ENCODE peak calls at places on chromosomes 1 and 21, in nine cellular contexts. S is RWPE2, G is WTC11, C is choroid plexus epithelial cell, K is AG04449, F is mesothelial cell of epicardium, Y is body of pancreas, D is IMR-90, T is right atrium auricular region. U is an unnamed sample.

GRCh38 chr1:2277741-2278488 is 49.8 kb downstream of the SKI start:
- DNase-seq in S (no peak), G (no peak), C (no peak), K (no peak), F (no peak), Y (no peak), D (no peak), T (no peak), U (no peak)

GRCh38 chr21:37753122-37753599 is 163.1 kb downstream of the KCNJ6 start:
- DNase-seq in S (no peak), G (no peak), C (no peak), K (no peak), F (no peak), Y (no peak), D (no peak), T (no peak), U (peak)

GRCh38 chr1:15992582-15993500 is 11.2 kb upstream of the SRARP start:
- DNase-seq in S (no peak), G (no peak), C (no peak), K (no peak), F (no peak), Y (no peak), D (no peak), T (no peak), U (no peak)

GRCh38 chr1:48099011-48099550 is 101.9 kb upstream of the TRABD2B start:
- DNase-seq in S (no peak), G (no peak), C (no peak), K (no peak), F (no peak), Y (no peak), D (no peak), T (no peak), U (no peak)

GRCh38 chr1:183604048-183604808 is 14.0 kb upstream of the NCF2 start:
- DNase-seq in S (no peak), G (no peak), C (peak), K (peak), F (no peak), Y (no peak), D (peak), T (no peak), U (no peak)

GRCh38 chr1:21624577-21625389 is 44.4 kb downstream of the RAP1GAP start:
- DNase-seq in S (no peak), G (no peak), C (peak), K (no peak), F (no peak), Y (peak), D (no peak), T (no peak), U (no peak)

GRCh38 chr1:2216767-2217058 is 11.4 kb upstream of the SKI start:
- DNase-seq in S (no peak), G (no peak), C (no peak), K (no peak), F (peak), Y (no peak), D (no peak), T (no peak), U (no peak)

GRCh38 chr1:24317081-24317480 is 2.1 kb upstream of the GRHL3 start:
- DNase-seq in S (peak), G (no peak), C (no peak), K (no peak), F (no peak), Y (no peak), D (no peak), T (no peak), U (no peak)

DNA sequence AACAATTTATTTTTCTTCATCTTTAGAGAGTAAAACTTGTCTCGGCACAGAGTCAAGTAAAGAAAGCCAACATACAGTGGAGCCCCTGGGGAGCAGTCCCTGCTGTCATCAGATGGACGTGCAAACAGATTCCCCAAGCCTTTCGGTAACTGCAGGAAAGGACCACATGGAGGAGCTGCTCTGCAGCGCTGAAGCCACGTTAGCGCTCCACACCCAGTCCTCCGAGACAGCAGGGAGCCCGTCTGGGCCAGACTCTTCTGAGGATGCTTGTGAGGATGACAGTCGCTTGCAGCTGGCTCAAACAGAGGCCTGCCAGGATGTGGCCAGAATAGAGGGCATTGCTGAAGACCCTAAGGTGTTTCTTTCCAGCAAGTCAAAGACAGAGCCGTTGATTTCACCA is 77.1 kb upstream of the SCCPDH start:
- DNase-seq in S (no peak), G (peak), C (peak), K (no peak), F (no peak), Y (no peak), D (peak), T (peak), U (peak)
- TF ChIP-seq CTCF in S (no peak), G (no peak), C (peak), K (peak), F (no peak), Y (no peak), D (peak), T (peak), U (peak)

DNA sequence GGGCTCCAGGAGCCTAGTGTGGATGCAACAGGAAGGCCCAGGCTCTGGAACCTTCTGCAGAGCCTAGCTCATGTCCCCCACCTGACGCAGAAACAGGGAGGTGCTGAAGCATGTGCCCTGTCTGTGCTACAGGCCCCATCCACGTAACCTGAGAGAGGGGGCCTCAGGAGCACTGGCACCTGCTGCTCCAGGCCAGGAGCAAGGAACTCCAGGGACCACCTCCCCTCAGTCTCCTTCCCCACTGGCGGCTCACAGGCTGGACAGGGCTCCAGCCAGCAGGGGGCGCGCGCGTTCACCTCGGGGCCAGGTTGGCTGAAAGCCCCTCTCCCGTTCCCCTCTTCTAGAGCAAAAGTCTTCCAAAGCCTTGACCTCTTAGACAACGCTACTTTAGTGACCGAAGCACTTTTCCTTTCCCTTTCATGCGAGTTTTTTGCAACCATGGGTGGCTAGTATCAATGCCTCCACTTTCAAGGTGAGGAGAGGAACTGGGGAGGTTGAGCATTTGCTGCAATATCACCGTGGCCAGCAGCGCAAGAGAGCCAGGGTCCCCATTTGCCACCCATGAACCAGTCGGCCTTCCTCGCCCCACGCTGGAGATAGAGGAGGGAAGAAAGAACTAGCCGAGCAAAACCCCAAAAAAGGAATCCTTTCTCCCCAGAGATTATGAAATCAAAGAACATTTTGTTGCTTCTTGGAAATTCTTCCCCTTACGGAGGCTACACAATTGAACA is 52.4 kb upstream of the GPR157 start:
- DNase-seq in S (no peak), G (peak), C (peak), K (no peak), F (peak), Y (peak), D (peak), T (no peak), U (peak)
- TF ChIP-seq CTCF in S (peak), G (peak), C (peak), K (peak), F (peak), Y (peak), D (peak), T (peak), U (peak)

GRCh38 chr1:44409019-44409602 is 4.1 kb downstream of the RNF220 start:
- DNase-seq in S (no peak), G (no peak), C (no peak), K (no peak), F (no peak), Y (no peak), D (no peak), T (no peak), U (no peak)
- TF ChIP-seq CTCF in S (no peak), G (no peak), C (no peak), K (no peak), F (no peak), Y (no peak), D (no peak), T (no peak), U (no peak)

GRCh38 chr1:109041614-109042473 is at the start of gene WDR47:
- DNase-seq in S (peak), G (peak), C (peak), K (peak), F (peak), Y (peak), D (peak), T (peak), U (peak)

GRCh38 chr1:109046671-109047070 is 4.8 kb upstream of the WDR47 start:
- DNase-seq in S (no peak), G (no peak), C (no peak), K (no peak), F (no peak), Y (no peak), D (no peak), T (no peak), U (no peak)

GRCh38 chr1:109045595-109045994 is 3.7 kb upstream of the WDR47 start:
- DNase-seq in S (no peak), G (no peak), C (no peak), K (no peak), F (no peak), Y (no peak), D (no peak), T (no peak), U (no peak)

GRCh38 chr1:109040627-109041613 is 982 bp downstream of the WDR47 start:
- DNase-seq in S (no peak), G (peak), C (peak), K (no peak), F (peak), Y (no peak), D (no peak), T (no peak), U (peak)
- TF ChIP-seq CTCF in S (no peak), G (no peak), C (no peak), K (no peak), F (no peak), Y (no peak), D (no peak), T (no peak), U (no peak)

GRCh38 chr1:164623805-164624204 is 64.8 kb downstream of the PBX1 start:
- DNase-seq in S (no peak), G (no peak), C (no peak), K (no peak), F (no peak), Y (no peak), D (no peak), T (no peak), U (no peak)

GRCh38 chr1:164622057-164622840 is 63.3 kb downstream of the PBX1 start:
- DNase-seq in S (no peak), G (no peak), C (no peak), K (no peak), F (no peak), Y (no peak), D (no peak), T (no peak), U (no peak)

GRCh38 chr1:164624393-164624792 is 65.4 kb downstream of the PBX1 start:
- DNase-seq in S (no peak), G (no peak), C (no peak), K (no peak), F (no peak), Y (no peak), D (no peak), T (no peak), U (no peak)

GRCh38 chr1:164628758-164629157 is 69.8 kb downstream of the PBX1 start:
- DNase-seq in S (no peak), G (no peak), C (no peak), K (no peak), F (no peak), Y (no peak), D (no peak), T (no peak), U (no peak)

DNA sequence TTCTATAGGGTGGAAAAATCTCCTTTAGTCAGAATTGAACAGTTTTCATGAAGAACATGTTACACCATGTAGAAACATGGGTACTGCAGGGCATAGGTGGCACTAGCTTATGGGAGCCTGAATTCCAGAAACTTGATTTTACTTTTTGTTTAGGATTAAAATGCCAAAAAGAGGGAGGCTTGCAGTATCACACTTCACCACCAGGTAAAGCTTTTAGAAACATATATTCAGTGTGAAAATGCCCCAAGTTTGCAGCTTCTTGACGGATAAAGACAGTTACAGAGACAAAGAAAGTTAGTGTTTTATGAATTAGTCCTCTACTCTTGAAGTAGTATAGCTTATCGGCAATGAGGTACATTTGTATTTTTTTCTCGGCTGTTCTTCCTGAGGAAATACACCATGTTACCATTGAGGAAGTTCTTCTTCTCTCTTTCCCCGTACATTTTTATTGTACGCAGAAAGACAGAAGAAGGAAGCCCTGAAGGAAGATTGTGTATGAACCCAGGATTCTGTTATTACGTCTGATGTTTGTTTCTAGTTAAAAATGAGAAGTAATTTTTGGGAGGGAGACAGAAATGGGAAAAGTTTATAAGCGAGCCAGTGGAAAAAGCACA is 66.1 kb downstream of the PBX1 start:
- DNase-seq in S (no peak), G (no peak), C (no peak), K (no peak), F (no peak), Y (no peak), D (no peak), T (no peak), U (no peak)
- TF ChIP-seq CTCF in S (peak), G (no peak), C (peak), K (peak), F (peak), Y (peak), D (peak), T (peak), U (peak)

GRCh38 chr1:98055457-98055856 is 134.6 kb upstream of the DPYD start:
- DNase-seq in S (no peak), G (no peak), C (no peak), K (no peak), F (no peak), Y (no peak), D (no peak), T (no peak), U (no peak)

GRCh38 chr1:98054786-98055185 is 134.0 kb upstream of the DPYD start:
- DNase-seq in S (no peak), G (no peak), C (no peak), K (no peak), F (no peak), Y (no peak), D (no peak), T (no peak), U (no peak)

GRCh38 chr1:98056781-98057180 is 135.9 kb upstream of the DPYD start:
- DNase-seq in S (no peak), G (no peak), C (no peak), K (no peak), F (no peak), Y (no peak), D (no peak), T (no peak), U (no peak)

GRCh38 chr1:98053471-98054366 is 132.9 kb upstream of the DPYD start:
- DNase-seq in S (peak), G (peak), C (peak), K (no peak), F (peak), Y (peak), D (peak), T (no peak), U (peak)

GRCh38 chr1:98054367-98054701 is 133.5 kb upstream of the DPYD start:
- DNase-seq in S (no peak), G (no peak), C (no peak), K (no peak), F (no peak), Y (no peak), D (no peak), T (no peak), U (no peak)
- TF ChIP-seq CTCF in S (peak), G (no peak), C (no peak), K (no peak), F (peak), Y (no peak), D (no peak), T (no peak), U (peak)

GRCh38 chr1:226100436-226101347 is 38.2 kb downstream of the H3-3A start:
- DNase-seq in S (no peak), G (peak), C (peak), K (no peak), F (no peak), Y (peak), D (peak), T (no peak), U (peak)
- TF ChIP-seq CTCF in S (no peak), G (no peak), C (no peak), K (no peak), F (no peak), Y (no peak), D (no peak), T (no peak), U (no peak)

GRCh38 chr21:45443595-45444181 is 38.7 kb downstream of the COL18A1 start:
- DNase-seq in S (no peak), G (no peak), C (no peak), K (no peak), F (no peak), Y (no peak), D (no peak), T (no peak), U (peak)
- TF ChIP-seq CTCF in S (peak), G (no peak), C (peak), K (no peak), F (no peak), Y (no peak), D (peak), T (no peak), U (no peak)